ENCODE peak calls at places on chromosomes 4 and X, in five cellular contexts. One of them, this sample, is unnamed.

GRCh38 chr4:35695401-35695800 is 548.9 kb downstream of the ARAP2 start:
- DNase-seq in PC-3: no peak
- DNase-seq in cardiac muscle cell: no peak
- DNase-seq in CD4-positive, alpha-beta T cell: no peak
- DNase-seq in hepatocyte: no peak
- DNase-seq in this sample: no peak

GRCh38 chr4:70903282-70903603 is 1.1 kb downstream of the MOB1B start:
- DNase-seq in hepatocyte: peak; percentile 9
- DNase-seq in cardiac muscle cell: peak; percentile 28
- DNase-seq in CD4-positive, alpha-beta T cell: no peak
- DNase-seq in PC-3: peak; percentile 18
- DNase-seq in this sample: no peak

GRCh38 chr4:80136238-80136637 is 61.1 kb upstream of the PRDM8 start:
- DNase-seq in hepatocyte: no peak
- DNase-seq in CD4-positive, alpha-beta T cell: no peak
- DNase-seq in cardiac muscle cell: no peak
- DNase-seq in PC-3: peak; percentile 68
- DNase-seq in this sample: no peak

GRCh38 chr4:7828011-7828720 is 111.5 kb downstream of the AFAP1 start:
- DNase-seq in cardiac muscle cell: peak; percentile 100
- DNase-seq in CD4-positive, alpha-beta T cell: peak; percentile 28
- DNase-seq in PC-3: peak; percentile 85
- DNase-seq in hepatocyte: peak; percentile 81
- DNase-seq in this sample: peak; percentile 95

GRCh38 chr4:143341186-143341755 is 4.6 kb downstream of the GAB1 start:
- DNase-seq in CD4-positive, alpha-beta T cell: no peak
- DNase-seq in hepatocyte: no peak
- DNase-seq in cardiac muscle cell: no peak
- DNase-seq in PC-3: no peak
- DNase-seq in this sample: no peak

GRCh38 chr4:182895791-182896292 is 21.3 kb downstream of the DCTD start:
- DNase-seq in hepatocyte: peak; percentile 28
- DNase-seq in CD4-positive, alpha-beta T cell: no peak
- DNase-seq in cardiac muscle cell: no peak
- DNase-seq in PC-3: no peak
- DNase-seq in this sample: no peak

GRCh38 chr4:88211473-88212252 is 53.2 kb upstream of the ABCG2 start:
- DNase-seq in PC-3: peak; percentile 81
- DNase-seq in hepatocyte: peak; percentile 67
- DNase-seq in CD4-positive, alpha-beta T cell: peak; percentile 25
- DNase-seq in cardiac muscle cell: peak; percentile 59
- DNase-seq in this sample: peak; percentile 64

GRCh38 chrX:34956915-34957314 is 14.3 kb downstream of the FAM47B start:
- DNase-seq in hepatocyte: no peak
- DNase-seq in CD4-positive, alpha-beta T cell: no peak
- DNase-seq in cardiac muscle cell: peak; percentile 32
- DNase-seq in PC-3: peak; percentile 67
- DNase-seq in this sample: no peak

GRCh38 chr4:32560306-32560705 is 1840.1 kb downstream of the PCDH7 start:
- DNase-seq in PC-3: peak; percentile 62
- DNase-seq in CD4-positive, alpha-beta T cell: no peak
- DNase-seq in cardiac muscle cell: peak; percentile 77
- DNase-seq in hepatocyte: peak; percentile 10
- DNase-seq in this sample: no peak

DNA sequence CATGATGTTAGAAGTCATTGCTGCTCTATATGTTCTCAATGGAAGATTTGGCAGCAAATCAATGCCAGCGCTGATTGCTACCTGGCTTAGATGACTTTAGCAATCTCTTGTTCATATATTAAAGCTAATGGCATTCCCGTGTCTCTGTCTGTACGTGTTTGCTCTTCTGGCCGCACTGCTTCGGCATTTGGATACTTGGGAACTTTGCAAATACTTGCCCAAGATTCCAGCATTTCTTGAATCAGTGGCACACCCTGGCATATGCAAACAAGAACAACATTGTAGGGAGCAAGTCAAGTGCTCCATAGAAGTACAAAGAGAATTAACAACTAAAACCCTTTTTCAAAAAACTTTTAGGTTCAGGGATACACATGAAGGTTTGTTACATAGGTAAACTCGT is 128.9 kb upstream of the TMEM164 start:
- DNase-seq in PC-3: no peak
- DNase-seq in CD4-positive, alpha-beta T cell: no peak
- DNase-seq in hepatocyte: no peak
- DNase-seq in cardiac muscle cell: no peak
- DNase-seq in this sample: no peak
- H3K27ac ChIP-seq in PC-3: no peak overlapping the region
- H3K27ac ChIP-seq in CD4-positive, alpha-beta T cell: no peak overlapping the region
- H3K27ac ChIP-seq in hepatocyte: no peak overlapping the region
- H3K27ac ChIP-seq in cardiac muscle cell: no peak overlapping the region
- H3K27ac ChIP-seq in this sample: no peak overlapping the region

GRCh38 chrX:45956222-45956867 is 588.9 kb downstream of the ZNF674 start:
- DNase-seq in PC-3: no peak
- DNase-seq in CD4-positive, alpha-beta T cell: no peak
- DNase-seq in hepatocyte: no peak
- DNase-seq in cardiac muscle cell: no peak
- DNase-seq in this sample: no peak
- TF ChIP-seq CTCF in PC-3: no peak
- TF ChIP-seq CTCF in CD4-positive, alpha-beta T cell: no peak
- TF ChIP-seq CTCF in hepatocyte: no peak
- TF ChIP-seq CTCF in cardiac muscle cell: no peak
- TF ChIP-seq CTCF in this sample: no peak

GRCh38 chr4:2535386-2536192 is 858 bp upstream of the FAM193A start:
- DNase-seq in PC-3: no peak
- DNase-seq in hepatocyte: peak; percentile 63
- DNase-seq in CD4-positive, alpha-beta T cell: peak; percentile 20
- DNase-seq in cardiac muscle cell: peak; percentile 33
- DNase-seq in this sample: no peak

GRCh38 chr4:2536193-2537010 is at the start of gene FAM193A:
- DNase-seq in PC-3: peak; percentile 97
- DNase-seq in hepatocyte: peak; percentile 100
- DNase-seq in CD4-positive, alpha-beta T cell: peak; percentile 98
- DNase-seq in cardiac muscle cell: peak; percentile 100
- DNase-seq in this sample: peak; percentile 99

GRCh38 chr4:2537011-2537830 is 774 bp downstream of the FAM193A start:
- DNase-seq in cardiac muscle cell: peak; percentile 42
- DNase-seq in CD4-positive, alpha-beta T cell: peak; percentile 23
- DNase-seq in PC-3: peak; percentile 39
- DNase-seq in hepatocyte: peak; percentile 82
- DNase-seq in this sample: peak; percentile 47

GRCh38 chr4:2534904-2535385 is 1.5 kb upstream of the FAM193A start:
- DNase-seq in CD4-positive, alpha-beta T cell: no peak
- DNase-seq in PC-3: peak; percentile 14
- DNase-seq in cardiac muscle cell: no peak
- DNase-seq in hepatocyte: no peak
- DNase-seq in this sample: no peak
- H3K27ac ChIP-seq in CD4-positive, alpha-beta T cell: no peak overlapping the region
- H3K27ac ChIP-seq in PC-3: no peak overlapping the region
- H3K27ac ChIP-seq in cardiac muscle cell: peak overlapping the region; percentile 89
- H3K27ac ChIP-seq in hepatocyte: peak overlapping the region; percentile 97
- H3K27ac ChIP-seq in this sample: peak overlapping the region; percentile 82

DNA sequence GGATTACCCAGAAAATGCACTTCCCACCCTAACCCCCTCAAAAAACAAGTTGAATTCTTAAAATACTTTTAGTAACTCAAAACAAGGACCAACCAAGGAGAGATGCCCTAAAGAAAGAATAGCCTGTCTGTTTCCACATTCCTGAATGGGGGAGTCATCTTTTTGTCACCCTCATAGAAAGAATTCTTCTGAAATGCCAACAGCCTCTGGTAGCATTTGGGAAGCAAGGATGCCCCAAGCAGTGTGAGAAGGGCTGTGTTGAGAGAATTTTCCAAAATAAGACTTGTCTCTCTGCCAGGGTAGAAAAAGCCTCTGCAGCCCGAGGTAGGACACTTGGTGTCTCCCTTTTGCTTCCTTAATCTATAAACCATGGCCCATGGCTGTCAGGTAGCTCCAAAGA is 173.1 kb upstream of the VCX3A start:
- DNase-seq in CD4-positive, alpha-beta T cell: no peak
- DNase-seq in cardiac muscle cell: no peak
- DNase-seq in PC-3: no peak
- DNase-seq in hepatocyte: no peak
- DNase-seq in this sample: no peak
- TF ChIP-seq CTCF in CD4-positive, alpha-beta T cell: no peak
- TF ChIP-seq CTCF in cardiac muscle cell: no peak
- TF ChIP-seq CTCF in PC-3: no peak
- TF ChIP-seq CTCF in hepatocyte: no peak
- TF ChIP-seq CTCF in this sample: no peak

GRCh38 chr4:112225157-112225556 is 6.4 kb upstream of the AP1AR start:
- DNase-seq in CD4-positive, alpha-beta T cell: no peak
- DNase-seq in cardiac muscle cell: no peak
- DNase-seq in PC-3: no peak
- DNase-seq in hepatocyte: no peak
- DNase-seq in this sample: no peak

GRCh38 chr4:112222219-112222955 is 9.2 kb upstream of the AP1AR start:
- DNase-seq in hepatocyte: no peak
- DNase-seq in CD4-positive, alpha-beta T cell: no peak
- DNase-seq in PC-3: no peak
- DNase-seq in cardiac muscle cell: no peak
- DNase-seq in this sample: no peak

GRCh38 chr4:112219826-112220366 is 11.7 kb upstream of the AP1AR start:
- DNase-seq in hepatocyte: no peak
- DNase-seq in cardiac muscle cell: no peak
- DNase-seq in CD4-positive, alpha-beta T cell: no peak
- DNase-seq in PC-3: no peak
- DNase-seq in this sample: no peak

GRCh38 chr4:112223956-112224355 is 7.6 kb upstream of the AP1AR start:
- DNase-seq in cardiac muscle cell: no peak
- DNase-seq in CD4-positive, alpha-beta T cell: no peak
- DNase-seq in PC-3: no peak
- DNase-seq in hepatocyte: no peak
- DNase-seq in this sample: no peak
- H3K27ac ChIP-seq in cardiac muscle cell: no peak overlapping the region
- H3K27ac ChIP-seq in CD4-positive, alpha-beta T cell: no peak overlapping the region
- H3K27ac ChIP-seq in PC-3: no peak overlapping the region
- H3K27ac ChIP-seq in hepatocyte: no peak overlapping the region
- H3K27ac ChIP-seq in this sample: no peak overlapping the region

GRCh38 chrX:2874222-2875135 is 45.7 kb downstream of the GYG2 start:
- DNase-seq in PC-3: no peak
- DNase-seq in CD4-positive, alpha-beta T cell: no peak
- DNase-seq in hepatocyte: no peak
- DNase-seq in cardiac muscle cell: no peak
- DNase-seq in this sample: no peak

GRCh38 chrX:2872937-2873336 is 44.2 kb downstream of the GYG2 start:
- DNase-seq in PC-3: no peak
- DNase-seq in hepatocyte: no peak
- DNase-seq in cardiac muscle cell: no peak
- DNase-seq in CD4-positive, alpha-beta T cell: no peak
- DNase-seq in this sample: no peak

GRCh38 chrX:2878563-2878962 is 49.8 kb downstream of the GYG2 start:
- DNase-seq in cardiac muscle cell: no peak
- DNase-seq in PC-3: no peak
- DNase-seq in CD4-positive, alpha-beta T cell: no peak
- DNase-seq in hepatocyte: no peak
- DNase-seq in this sample: no peak

GRCh38 chrX:2875136-2875481 is 46.4 kb downstream of the GYG2 start:
- DNase-seq in hepatocyte: no peak
- DNase-seq in cardiac muscle cell: no peak
- DNase-seq in CD4-positive, alpha-beta T cell: no peak
- DNase-seq in PC-3: no peak
- DNase-seq in this sample: no peak

GRCh38 chrX:2875798-2876399 is 47.2 kb downstream of the GYG2 start:
- DNase-seq in cardiac muscle cell: peak; percentile 20
- DNase-seq in PC-3: peak; percentile 26
- DNase-seq in hepatocyte: peak; percentile 39
- DNase-seq in CD4-positive, alpha-beta T cell: no peak
- DNase-seq in this sample: no peak
- TF ChIP-seq CTCF in cardiac muscle cell: peak; percentile 37
- TF ChIP-seq CTCF in PC-3: peak; percentile 62
- TF ChIP-seq CTCF in hepatocyte: peak; percentile 45
- TF ChIP-seq CTCF in CD4-positive, alpha-beta T cell: peak; percentile 18
- TF ChIP-seq CTCF in this sample: no peak

GRCh38 chr4:186887211-186887785 is 163.6 kb upstream of the FAT1 start:
- DNase-seq in CD4-positive, alpha-beta T cell: no peak
- DNase-seq in cardiac muscle cell: no peak
- DNase-seq in hepatocyte: no peak
- DNase-seq in PC-3: no peak
- DNase-seq in this sample: no peak
- H3K27ac ChIP-seq in CD4-positive, alpha-beta T cell: no peak overlapping the region
- H3K27ac ChIP-seq in cardiac muscle cell: no peak overlapping the region
- H3K27ac ChIP-seq in hepatocyte: no peak overlapping the region
- H3K27ac ChIP-seq in PC-3: no peak overlapping the region
- H3K27ac ChIP-seq in this sample: no peak overlapping the region

GRCh38 chr4:138658518-138658917 is 357.1 kb upstream of the NOCT start:
- DNase-seq in CD4-positive, alpha-beta T cell: no peak
- DNase-seq in PC-3: no peak
- DNase-seq in cardiac muscle cell: no peak
- DNase-seq in hepatocyte: no peak
- DNase-seq in this sample: no peak
- TF ChIP-seq CTCF in CD4-positive, alpha-beta T cell: no peak
- TF ChIP-seq CTCF in PC-3: no peak
- TF ChIP-seq CTCF in cardiac muscle cell: no peak
- TF ChIP-seq CTCF in hepatocyte: no peak
- TF ChIP-seq CTCF in this sample: no peak

This sample was measured in uterus.